ENCODE peak calls at places on chromosomes 11 and 22, in seven cellular contexts. F, R, T, G, W, S and C are unnamed samples. For H3K36me3, the result is how much of the 10 kb centered on the place peaks cover.

GRCh38 chr22:49440931-49441330 is 386.7 kb downstream of the BRD1 start:
- DNase-seq in W (no peak), G (no peak), R (no peak), T (no peak), F (no peak), S (no peak), C (no peak)

GRCh38 chr11:10474551-10474950 is 19.5 kb downstream of the AMPD3 start:
- DNase-seq in T (no peak), W (peak), S (no peak), F (no peak), R (no peak), G (no peak), C (no peak)

GRCh38 chr11:19743622-19744021 is 31.0 kb downstream of the NAV2 start:
- DNase-seq in W (no peak), G (no peak), S (no peak), F (no peak), R (no peak), T (no peak), C (no peak)

GRCh38 chr11:100830295-100830694 is 143.2 kb downstream of the ARHGAP42 start:
- DNase-seq in F (no peak), R (no peak), S (peak), W (peak), T (no peak), G (peak), C (no peak)

GRCh38 chr11:21933095-21933494 is 259.8 kb upstream of the ANO5 start:
- DNase-seq in W (no peak), S (no peak), R (no peak), T (peak), F (peak), G (no peak), C (peak)

GRCh38 chr11:113675003-113675471 is 31.1 kb downstream of the TMPRSS5 start:
- DNase-seq in S (no peak), F (peak), R (no peak), G (no peak), W (no peak), T (peak), C (no peak)

GRCh38 chr11:81007046-81007445 is 1566.2 kb upstream of the TENM4 start:
- DNase-seq in F (peak), T (peak), W (no peak), G (peak), S (no peak), R (no peak), C (no peak)

GRCh38 chr11:128688031-128688713 is 5.7 kb upstream of the FLI1 start:
- DNase-seq in R (no peak), F (no peak), T (no peak), W (no peak), G (no peak), S (no peak), C (peak)

GRCh38 chr11:57460017-57460755 is at the start of gene RTN4RL2:
- DNase-seq in R (peak), G (peak), W (no peak), S (peak), T (peak), F (peak), C (peak)

GRCh38 chr11:59767212-59767611 is 12.0 kb downstream of the STX3 start:
- DNase-seq in S (no peak), W (no peak), R (no peak), T (no peak), G (peak), F (no peak), C (no peak)

GRCh38 chr11:111938687-111939160 is 1.6 kb downstream of the DIXDC1 start:
- DNase-seq in W (no peak), R (no peak), G (no peak), T (peak), S (no peak), F (peak), C (peak)

GRCh38 chr11:123434262-123434661 is 4.2 kb downstream of the GRAMD1B start:
- DNase-seq in G (no peak), S (peak), F (peak), W (no peak), T (no peak), R (no peak), C (peak)

GRCh38 chr11:128694618-128695481 is 978 bp downstream of the FLI1 start:
- DNase-seq in F (peak), T (peak), R (no peak), S (no peak), W (no peak), G (no peak), C (peak)

GRCh38 chr11:74676596-74676995 is 54.6 kb downstream of the CHRDL2 start:
- DNase-seq in S (no peak), F (no peak), W (no peak), G (no peak), T (no peak), R (no peak), C (no peak)

GRCh38 chr11:45528435-45528834 is 137.0 kb downstream of the CHST1 start:
- DNase-seq in S (no peak), F (no peak), T (no peak), G (no peak), W (no peak), R (no peak), C (no peak)

GRCh38 chr11:77147036-77147315 is 18.9 kb downstream of the MYO7A start:
- DNase-seq in W (no peak), G (no peak), T (no peak), R (no peak), S (no peak), F (no peak), C (no peak)

GRCh38 chr22:35476341-35476740 is 64.3 kb upstream of the RASD2 start:
- DNase-seq in T (peak), S (no peak), W (no peak), R (no peak), F (no peak), G (no peak), C (no peak)

GRCh38 chr22:40729284-40729683 is 50.0 kb downstream of the MCHR1 start:
- DNase-seq in F (no peak), T (no peak), R (no peak), W (no peak), S (no peak), G (no peak), C (no peak)

GRCh38 chr11:72081184-72081644 is 564 bp downstream of the LRRC51 start:
- DNase-seq in W (no peak), T (no peak), F (no peak), R (no peak), G (no peak), S (no peak), C (no peak)

GRCh38 chr11:68370211-68371111 is 58.1 kb downstream of the LRP5 start:
- DNase-seq in W (no peak), T (no peak), F (peak), R (peak), S (peak), G (no peak), C (no peak)

GRCh38 chr11:106101797-106102196 is 24.3 kb downstream of the AASDHPPT start:
- DNase-seq in G (no peak), S (no peak), T (peak), W (no peak), F (peak), R (no peak), C (no peak)

GRCh38 chr11:110121204-110121603 is 28.0 kb downstream of the ZC3H12C start:
- DNase-seq in W (no peak), R (no peak), G (no peak), F (peak), S (no peak), T (peak), C (no peak)

GRCh38 chr11:15852179-15852578 is 504.2 kb downstream of the SOX6 start:
- DNase-seq in W (no peak), T (peak), R (no peak), F (peak), S (peak), G (no peak), C (peak)

GRCh38 chr11:66322732-66323427 is 6.0 kb upstream of the CD248 start:
- DNase-seq in F (peak), W (no peak), T (peak), S (no peak), G (no peak), R (peak), C (no peak)

GRCh38 chr11:11956006-11956405 is 52.4 kb downstream of the DKK3 start:
- DNase-seq in T (no peak), R (no peak), W (no peak), F (no peak), G (no peak), S (no peak), C (no peak)

GRCh38 chr11:17012712-17013547 is 1.3 kb downstream of the PLEKHA7 start:
- DNase-seq in R (peak), S (no peak), G (peak), W (peak), T (peak), F (peak), C (peak)

GRCh38 chr11:42625757-42626156 is 686.0 kb upstream of the API5 start:
- DNase-seq in T (no peak), R (no peak), F (no peak), S (peak), G (peak), W (no peak), C (no peak)

GRCh38 chr11:33730716-33731115 is 5.5 kb downstream of the CD59 start:
- DNase-seq in F (no peak), T (no peak), W (no peak), R (no peak), G (no peak), S (no peak), C (no peak)

GRCh38 chr11:95095858-95096587 is 6.4 kb downstream of the ENDOD1 start:
- DNase-seq in W (no peak), R (no peak), F (peak), G (no peak), S (no peak), T (peak), C (no peak)

GRCh38 chr11:839280-839623 is 3.1 kb downstream of the POLR2L start:
- DNase-seq in F (no peak), T (no peak), S (no peak), R (no peak), W (no peak), G (no peak), C (no peak)
- H3K36me3 ChIP-seq in F (under half), T (under half), S (under half), R (half or more), W (under half), G (under half), C (under half)

DNA sequence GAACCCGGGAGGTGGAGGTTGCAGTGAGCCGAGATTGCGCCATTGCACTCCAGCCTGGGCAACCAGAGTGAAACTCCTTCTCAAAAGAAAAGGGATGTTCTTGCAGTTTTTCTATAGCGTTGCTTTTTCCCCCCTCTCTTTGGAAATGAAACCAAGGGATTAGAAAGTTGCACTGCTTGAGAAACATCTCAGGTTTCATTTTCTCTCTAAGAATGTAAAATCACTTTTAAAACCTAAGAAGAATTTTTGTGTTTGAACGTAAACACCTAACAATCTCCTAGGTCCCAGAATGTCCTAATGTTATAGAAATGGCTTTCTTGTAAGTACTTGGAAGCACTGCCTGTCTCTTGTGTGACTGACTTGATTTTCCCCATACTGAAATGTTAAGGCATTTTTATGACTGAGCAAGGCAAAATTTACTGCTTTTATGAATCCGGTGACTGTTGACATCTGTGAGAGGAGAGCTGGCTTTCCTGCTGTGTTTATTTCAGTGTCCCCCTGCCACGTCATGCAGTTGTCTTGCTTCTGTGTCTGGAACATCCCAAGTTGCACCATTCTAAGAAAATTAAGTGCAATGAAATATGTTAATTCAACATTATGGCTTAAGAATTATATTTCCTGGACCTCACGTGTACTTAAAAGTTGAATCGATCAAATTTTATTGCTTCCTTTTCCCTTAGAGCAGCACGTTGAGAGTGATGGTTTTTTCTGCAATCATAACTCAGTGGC is 37.8 kb downstream of the NF2 start:
- DNase-seq in W (no peak), R (no peak), F (peak), T (peak), G (peak), S (no peak), C (no peak)
- H3K36me3 ChIP-seq in W (under half), R (half or more), F (under half), T (under half), G (under half), S (under half), C (under half)

GRCh38 chr22:37299969-37300509 is 17.7 kb downstream of the CYTH4 start:
- DNase-seq in G (no peak), F (no peak), T (no peak), R (no peak), S (no peak), W (no peak), C (no peak)

GRCh38 chr22:37298748-37299495 is 16.6 kb downstream of the CYTH4 start:
- DNase-seq in T (no peak), W (peak), F (no peak), S (no peak), R (no peak), G (no peak), C (peak)

GRCh38 chr22:37302617-37303555 is 20.6 kb downstream of the CYTH4 start:
- DNase-seq in R (no peak), G (no peak), T (no peak), W (no peak), F (no peak), S (no peak), C (peak)

GRCh38 chr22:37301144-37301820 is 19.0 kb downstream of the CYTH4 start:
- DNase-seq in G (no peak), W (no peak), T (no peak), S (no peak), F (no peak), R (no peak), C (no peak)

DNA sequence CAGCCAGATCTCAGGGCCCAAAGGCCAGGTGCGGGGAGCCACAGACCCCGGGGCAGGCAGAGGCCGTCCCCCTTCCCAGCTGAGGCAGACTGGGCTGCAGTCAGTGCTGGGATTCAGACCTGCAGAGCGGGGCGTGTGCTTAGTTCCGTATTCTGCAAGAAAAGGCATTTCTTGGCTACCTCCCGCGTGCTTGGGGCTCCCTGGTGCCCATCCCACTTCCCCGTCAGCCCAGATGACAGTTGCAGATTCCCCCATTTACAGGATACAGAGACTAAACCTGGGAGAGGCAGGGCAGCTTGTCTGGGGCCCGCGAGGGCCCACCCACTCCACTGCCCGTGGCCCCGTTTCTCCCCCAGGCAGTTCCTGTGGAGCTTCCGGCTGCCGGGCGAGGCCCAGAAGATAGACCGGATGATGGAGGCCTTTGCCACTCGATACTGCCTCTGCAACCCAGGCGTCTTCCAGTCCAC is 18.3 kb downstream of the CYTH4 start:
- DNase-seq in F (no peak), G (no peak), R (no peak), W (peak), S (no peak), T (no peak), C (peak)
- H3K36me3 ChIP-seq in F (under half), G (under half), R (under half), W (under half), S (under half), T (under half), C (under half)

GRCh38 chr11:116778556-116778955 is 5.8 kb upstream of the BUD13 start:
- DNase-seq in R (no peak), F (no peak), T (no peak), G (no peak), S (no peak), W (no peak), C (no peak)

GRCh38 chr11:116786360-116786759 is 1.5 kb downstream of the ZPR1 start:
- DNase-seq in W (no peak), S (no peak), T (no peak), F (no peak), R (no peak), G (no peak), C (no peak)

GRCh38 chr11:116786966-116787365 is 857 bp downstream of the ZPR1 start:
- DNase-seq in G (no peak), W (no peak), T (no peak), S (no peak), R (no peak), F (no peak), C (no peak)

GRCh38 chr11:116787436-116787785 is 412 bp downstream of the ZPR1 start:
- DNase-seq in G (no peak), W (no peak), T (peak), S (no peak), F (peak), R (no peak), C (peak)

GRCh38 chr11:116782728-116783127 is 5.1 kb downstream of the ZPR1 start:
- DNase-seq in F (peak), G (no peak), S (no peak), T (no peak), W (no peak), R (no peak), C (no peak)
- H3K36me3 ChIP-seq in F (half or more), G (under half), S (half or more), T (half or more), W (half or more), R (half or more), C (half or more)

GRCh38 chr11:62710001-62710345 is 2.5 kb downstream of the GNG3 start:
- DNase-seq in T (peak), R (no peak), G (peak), F (peak), W (no peak), S (no peak), C (no peak)

GRCh38 chr11:62712861-62713260 is 5.4 kb downstream of the GNG3 start:
- DNase-seq in F (no peak), T (no peak), G (no peak), W (no peak), S (no peak), R (no peak), C (no peak)

GRCh38 chr11:62713343-62713742 is 5.9 kb downstream of the GNG3 start:
- DNase-seq in F (no peak), T (no peak), W (peak), S (no peak), G (peak), R (no peak), C (peak)

GRCh38 chr11:62709262-62710000 is 2.0 kb downstream of the GNG3 start:
- DNase-seq in F (peak), S (peak), T (peak), W (peak), G (peak), R (peak), C (peak)

GRCh38 chr11:62712413-62712812 is 4.9 kb downstream of the GNG3 start:
- DNase-seq in W (no peak), G (no peak), S (no peak), R (no peak), F (no peak), T (no peak), C (no peak)
- H3K36me3 ChIP-seq in W (under half), G (under half), S (under half), R (half or more), F (half or more), T (half or more), C (under half)

GRCh38 chr22:38866399-38867123 is 5.5 kb downstream of the CBX6 start:
- DNase-seq in T (no peak), S (peak), R (no peak), F (no peak), G (peak), W (peak), C (peak)

GRCh38 chr22:38866024-38866398 is 6.0 kb downstream of the CBX6 start:
- DNase-seq in W (peak), G (no peak), S (no peak), F (no peak), R (no peak), T (no peak), C (no peak)

GRCh38 chr22:38867496-38868285 is 4.3 kb downstream of the CBX6 start:
- DNase-seq in R (no peak), T (no peak), W (peak), S (no peak), F (no peak), G (peak), C (no peak)

GRCh38 chr22:38868286-38868721 is 3.7 kb downstream of the CBX6 start:
- DNase-seq in W (peak), F (no peak), G (no peak), T (no peak), R (no peak), S (no peak), C (no peak)

DNA sequence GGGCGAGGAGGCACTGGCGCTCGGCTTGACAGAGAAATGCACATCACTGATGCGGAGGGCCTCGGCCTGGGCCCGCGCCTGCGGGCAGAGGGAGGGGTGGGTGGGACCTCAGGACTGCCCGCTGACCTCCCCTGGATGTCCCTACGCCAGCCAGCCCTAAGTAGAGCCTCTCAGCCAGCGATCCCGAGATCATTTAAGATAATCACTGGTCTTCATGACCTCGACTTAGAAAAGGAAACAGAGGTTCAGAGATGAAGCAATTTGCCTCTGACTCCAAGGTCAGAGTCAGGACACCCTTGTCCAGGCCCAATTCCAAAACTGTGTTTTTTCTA is 4.9 kb downstream of the CBX6 start:
- DNase-seq in T (no peak), G (no peak), W (peak), F (no peak), S (no peak), R (no peak), C (no peak)
- H3K36me3 ChIP-seq in T (under half), G (under half), W (under half), F (under half), S (half or more), R (under half), C (under half)

DNA sequence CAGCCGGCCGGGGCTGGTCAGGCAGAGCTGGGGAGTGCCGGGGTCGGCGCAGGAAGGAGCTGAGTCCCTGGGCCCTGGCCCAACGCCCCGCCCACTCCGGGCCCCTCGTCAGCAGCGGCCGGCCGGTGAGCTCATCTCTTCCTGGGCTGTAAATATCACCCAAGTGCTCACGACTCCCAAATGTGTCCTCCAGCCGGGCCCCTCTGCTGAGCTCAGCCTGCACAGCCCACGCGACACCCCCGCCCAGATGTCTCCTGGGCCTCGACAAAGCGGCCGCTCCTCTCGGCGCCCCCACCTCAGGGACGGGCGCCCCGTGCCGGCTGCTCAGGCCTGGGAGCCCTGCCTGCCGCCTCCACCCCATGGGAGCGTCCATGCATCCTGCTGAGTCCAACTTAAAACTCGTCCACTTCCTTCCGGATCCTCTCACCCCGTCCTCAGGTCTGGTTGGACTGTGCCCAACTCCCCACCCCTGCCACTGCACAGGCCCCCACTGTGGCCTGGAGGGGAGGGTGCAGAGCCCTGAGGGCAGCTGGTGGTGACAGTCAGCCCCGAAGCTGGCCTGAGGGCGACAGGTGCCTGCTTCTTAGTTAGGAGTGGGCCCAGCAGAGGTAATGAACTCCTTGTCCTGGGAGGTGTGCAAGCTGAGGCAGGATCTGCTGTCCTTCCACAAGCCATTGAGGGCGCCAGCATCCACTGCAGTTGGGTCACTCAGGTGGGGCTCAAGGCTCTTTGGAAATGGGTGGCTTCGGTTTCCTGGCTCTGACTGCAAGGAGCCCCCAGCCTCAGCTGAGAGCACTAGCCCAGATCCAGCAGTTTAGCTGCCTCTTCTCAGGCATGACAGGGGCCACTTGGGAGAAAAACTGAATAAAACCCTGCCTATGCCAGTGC is 28.8 kb downstream of the RTN4R start:
- DNase-seq in W (no peak), T (peak), F (peak), S (peak), R (peak), G (peak), C (peak)
- H3K36me3 ChIP-seq in W (under half), T (under half), F (under half), S (under half), R (under half), G (under half), C (under half)